ENCODE peak calls at places on chromosomes 12 and 14, in six cellular contexts. Q, U, K, O, J and Z are unnamed samples.
A peak's percentile ranks its signal among the peaks of the same experiment; 100 is the strongest.

GRCh38 chr12:223751-224240 is 9.8 kb upstream of the SLC6A12 start:
- DNase-seq in Q (no peak), U (no peak), K (no peak), O (no peak), J (no peak), Z (no peak)

GRCh38 chr12:117165342-117165741 is 24.9 kb downstream of the FBXO21 start:
- DNase-seq in Q (no peak), U (no peak), K (no peak), O (no peak), J (no peak), Z (no peak)

GRCh38 chr14:89365071-89365801 is 51.8 kb downstream of the FOXN3 start:
- DNase-seq in Q (no peak), U (peak; percentile 40), K (peak; percentile 49), O (no peak), J (no peak), Z (no peak)

GRCh38 chr14:23119362-23120327 is 590 bp upstream of the CEBPE start:
- DNase-seq in Q (no peak), U (no peak), K (no peak), O (no peak), J (no peak), Z (no peak)

GRCh38 chr12:56257491-56258067 is 605 bp downstream of the ANKRD52 start:
- DNase-seq in Q (no peak), U (peak; percentile 21), K (no peak), O (no peak), J (peak; percentile 44), Z (no peak)

GRCh38 chr14:105053996-105054395 is 11.2 kb downstream of the GPR132 start:
- DNase-seq in Q (no peak), U (no peak), K (no peak), O (no peak), J (no peak), Z (no peak)

GRCh38 chr12:119154435-119154818 is 24.3 kb upstream of the HSPB8 start:
- DNase-seq in Q (no peak), U (no peak), K (no peak), O (no peak), J (no peak), Z (no peak)

GRCh38 chr12:2284857-2285256 is 232.1 kb downstream of the CACNA1C start:
- DNase-seq in Q (peak; percentile 70), U (peak; percentile 88), K (peak; percentile 78), O (no peak), J (peak; percentile 8), Z (peak; percentile 84)

GRCh38 chr12:46516933-46517578 is 144.5 kb upstream of the SLC38A2 start:
- DNase-seq in Q (no peak), U (no peak), K (no peak), O (no peak), J (peak; percentile 27), Z (no peak)

GRCh38 chr14:80475074-80475473 is 263.8 kb upstream of the DIO2 start:
- DNase-seq in Q (no peak), U (no peak), K (no peak), O (no peak), J (peak; percentile 2), Z (peak; percentile 52)

GRCh38 chr12:96223411-96224218 is 29.4 kb downstream of the ELK3 start:
- DNase-seq in Q (no peak), U (no peak), K (no peak), O (no peak), J (no peak), Z (no peak)

GRCh38 chr14:103854017-103854808 is 6.8 kb upstream of the PPP1R13B start:
- DNase-seq in Q (peak; percentile 32), U (no peak), K (no peak), O (no peak), J (no peak), Z (no peak)

GRCh38 chr12:15757553-15758255 is 31.5 kb downstream of the EPS8 start:
- DNase-seq in Q (no peak), U (peak; percentile 80), K (peak; percentile 89), O (no peak), J (peak; percentile 95), Z (peak; percentile 91)

GRCh38 chr12:120649442-120650248 is 9.2 kb downstream of the CABP1 start:
- DNase-seq in Q (peak; percentile 39), U (no peak), K (no peak), O (no peak), J (no peak), Z (no peak)

GRCh38 chr14:35366048-35366428 is 38.5 kb downstream of the NFKBIA start:
- DNase-seq in Q (peak; percentile 57), U (peak; percentile 26), K (peak; percentile 45), O (no peak), J (peak; percentile 26), Z (peak; percentile 56)

GRCh38 chr12:27292718-27293117 is 39.9 kb upstream of the BMAL2 start:
- DNase-seq in Q (no peak), U (no peak), K (no peak), O (no peak), J (no peak), Z (no peak)

GRCh38 chr14:75859746-75860145 is 122.0 kb downstream of the TGFB3 start:
- DNase-seq in Q (no peak), U (no peak), K (no peak), O (no peak), J (no peak), Z (peak; percentile 58)

GRCh38 chr14:75866981-75867380 is 114.8 kb downstream of the TGFB3 start:
- DNase-seq in Q (no peak), U (no peak), K (no peak), O (no peak), J (no peak), Z (no peak)

GRCh38 chr14:75860561-75861160 is 121.1 kb downstream of the TGFB3 start:
- DNase-seq in Q (no peak), U (no peak), K (no peak), O (no peak), J (no peak), Z (no peak)

GRCh38 chr14:75861161-75861621 is 120.6 kb downstream of the TGFB3 start:
- DNase-seq in Q (no peak), U (peak; percentile 87), K (peak; percentile 92), O (peak; percentile 34), J (peak; percentile 61), Z (peak; percentile 61)

GRCh38 chr14:75864352-75864751 is 117.4 kb downstream of the TGFB3 start:
- DNase-seq in Q (no peak), U (peak; percentile 77), K (peak; percentile 82), O (peak; percentile 55), J (peak; percentile 92), Z (peak; percentile 57)
- H3K4me3 ChIP-seq in Q (no peak overlapping the region), U (no peak overlapping the region), K (no peak overlapping the region), O (no peak overlapping the region), J (no peak overlapping the region), Z (no peak overlapping the region)

GRCh38 chr12:124852329-124852831 is 11.3 kb downstream of the SCARB1 start:
- DNase-seq in Q (peak; percentile 83), U (peak; percentile 61), K (peak; percentile 29), O (no peak), J (peak; percentile 17), Z (peak; percentile 66)

GRCh38 chr12:124853781-124854636 is 9.7 kb downstream of the SCARB1 start:
- DNase-seq in Q (no peak), U (no peak), K (no peak), O (no peak), J (no peak), Z (no peak)

GRCh38 chr12:124851344-124851743 is 12.3 kb downstream of the SCARB1 start:
- DNase-seq in Q (no peak), U (no peak), K (no peak), O (no peak), J (no peak), Z (no peak)

GRCh38 chr12:124854637-124855184 is 9.0 kb downstream of the SCARB1 start:
- DNase-seq in Q (no peak), U (no peak), K (no peak), O (no peak), J (no peak), Z (no peak)

DNA sequence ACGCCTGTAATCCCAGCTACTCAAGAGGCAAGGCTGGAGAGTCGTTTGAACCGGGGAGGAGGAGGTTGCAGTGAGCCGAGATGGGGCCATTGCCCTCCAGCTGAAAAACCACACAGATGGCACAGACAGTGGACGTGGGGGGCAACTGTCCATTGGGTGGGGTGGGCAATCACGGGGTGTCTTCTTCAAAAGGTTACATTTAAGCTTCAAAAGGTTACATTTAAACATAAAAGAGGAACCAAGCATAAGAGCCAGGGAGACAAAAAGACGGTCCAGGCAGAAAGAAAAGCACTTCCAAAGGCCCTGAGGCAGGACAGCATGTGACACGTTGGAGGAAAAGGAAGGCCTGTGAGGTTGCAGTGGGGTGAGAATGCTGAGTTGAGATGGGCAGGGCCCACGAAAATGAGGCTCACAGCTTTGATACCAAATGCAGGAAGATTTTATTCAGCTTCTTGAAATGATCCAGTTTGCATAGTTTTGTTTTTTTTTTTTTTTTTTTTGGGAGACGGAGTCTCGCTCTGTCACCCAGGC is 10.7 kb downstream of the SCARB1 start:
- DNase-seq in Q (no peak), U (no peak), K (no peak), O (no peak), J (no peak), Z (no peak)
- TF ChIP-seq CTCF in Q (no peak), U (no peak), K (no peak), O (no peak), J (no peak), Z (no peak)

GRCh38 chr12:4969405-4969804 is 59.7 kb downstream of the KCNA1 start:
- DNase-seq in Q (no peak), U (no peak), K (no peak), O (no peak), J (no peak), Z (no peak)
- H3K4me3 ChIP-seq in Q (no peak overlapping the region), U (no peak overlapping the region), K (no peak overlapping the region), O (no peak overlapping the region), J (no peak overlapping the region), Z (no peak overlapping the region)

GRCh38 chr12:113315358-113315757 is 19.6 kb downstream of the SLC8B1 start:
- DNase-seq in Q (no peak), U (no peak), K (no peak), O (no peak), J (no peak), Z (no peak)

GRCh38 chr12:113317122-113317521 is 17.8 kb downstream of the SLC8B1 start:
- DNase-seq in Q (no peak), U (no peak), K (no peak), O (no peak), J (no peak), Z (no peak)

GRCh38 chr12:113318046-113318656 is 16.8 kb downstream of the SLC8B1 start:
- DNase-seq in Q (no peak), U (no peak), K (no peak), O (no peak), J (no peak), Z (no peak)

GRCh38 chr12:113314121-113314529 is 20.8 kb downstream of the SLC8B1 start:
- DNase-seq in Q (no peak), U (peak; percentile 58), K (peak; percentile 48), O (no peak), J (no peak), Z (no peak)

DNA sequence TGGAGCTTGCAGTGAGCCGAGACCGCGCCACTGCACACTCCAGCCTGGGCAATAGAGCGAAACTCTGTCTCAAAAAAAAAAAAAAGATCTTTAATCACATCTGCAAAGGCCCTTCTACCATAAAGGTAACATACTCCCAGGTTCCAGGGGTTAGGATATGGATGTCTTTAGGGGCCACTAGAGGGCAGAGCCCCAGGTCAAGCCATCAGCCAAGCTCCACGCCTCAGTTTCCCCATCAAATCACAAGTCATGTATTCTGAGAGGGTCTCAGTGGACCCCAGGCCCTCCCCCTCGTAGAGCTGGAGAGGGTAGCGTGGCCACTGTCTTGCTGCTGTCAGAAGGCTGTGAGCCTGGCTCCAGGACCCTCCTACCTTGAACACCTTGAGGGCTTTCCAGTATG is 18.8 kb downstream of the SLC8B1 start:
- DNase-seq in Q (no peak), U (no peak), K (no peak), O (no peak), J (no peak), Z (no peak)
- TF ChIP-seq CTCF in Q (no peak), U (peak; percentile 14), K (no peak), O (peak; percentile 13), J (peak; percentile 14), Z (peak; percentile 10)

GRCh38 chr14:61101803-61102548 is 120.9 kb downstream of the SLC38A6 start:
- DNase-seq in Q (no peak), U (peak; percentile 85), K (peak; percentile 92), O (no peak), J (peak; percentile 84), Z (peak; percentile 56)
- H3K4me3 ChIP-seq in Q (no peak overlapping the region), U (no peak overlapping the region), K (no peak overlapping the region), O (no peak overlapping the region), J (no peak overlapping the region), Z (no peak overlapping the region)